ENCODE peak calls at places on chromosome 5, in ten cellular contexts. I is prostate gland, Z is fibroblast of pulmonary artery, U is neural progenitor cell, X is PC-3, V is H1, H is GM12865, S is dorsolateral prefrontal cortex, R is brain microvascular endothelial cell, B is heart right ventricle. O is an unnamed sample.

GRCh38 chr5:56501949-56502557 is 268.9 kb upstream of the ANKRD55 start:
- DNase-seq in I (no peak), Z (no peak), U (no peak), X (no peak), V (no peak), H (peak), S (no peak), R (peak), B (no peak), O (no peak)

GRCh38 chr5:153831976-153832375 is 206.7 kb downstream of the FAM114A2 start:
- DNase-seq in I (no peak), Z (peak), U (peak), X (peak), V (no peak), H (peak), S (no peak), R (peak), B (no peak), O (peak)

GRCh38 chr5:33997331-33997983 is 10.4 kb downstream of the AMACR start:
- DNase-seq in I (peak), Z (peak), U (peak), X (peak), V (no peak), H (peak), S (peak), R (peak), B (no peak), O (peak)

GRCh38 chr5:54799645-54800044 is 185.7 kb downstream of the ESM1 start:
- DNase-seq in I (no peak), Z (no peak), U (no peak), X (no peak), V (no peak), H (peak), S (no peak), R (no peak), B (no peak), O (no peak)

GRCh38 chr5:169331292-169331852 is 30.4 kb upstream of the SLIT3 start:
- DNase-seq in I (no peak), Z (peak), U (peak), X (peak), V (no peak), H (no peak), S (no peak), R (no peak), B (no peak), O (peak)

GRCh38 chr5:67248703-67249589 is 52.3 kb upstream of the CD180 start:
- DNase-seq in I (peak), Z (peak), U (no peak), X (peak), V (no peak), H (no peak), S (no peak), R (no peak), B (no peak), O (peak)

GRCh38 chr5:55363861-55364260 is 56.1 kb downstream of the MTREX start:
- DNase-seq in I (no peak), Z (no peak), U (no peak), X (no peak), V (no peak), H (no peak), S (no peak), R (no peak), B (no peak), O (peak)

GRCh38 chr5:15943487-15943886 is 236.1 kb downstream of the MARCHF11 start:
- DNase-seq in I (no peak), Z (peak), U (no peak), X (no peak), V (no peak), H (no peak), S (no peak), R (peak), B (no peak), O (peak)

GRCh38 chr5:63564789-63565188 is 397.5 kb downstream of the HTR1A start:
- DNase-seq in I (no peak), Z (no peak), U (no peak), X (no peak), V (no peak), H (no peak), S (no peak), R (no peak), B (no peak), O (no peak)

GRCh38 chr5:63563008-63563917 is 399.0 kb downstream of the HTR1A start:
- DNase-seq in I (no peak), Z (no peak), U (no peak), X (no peak), V (no peak), H (no peak), S (peak), R (no peak), B (no peak), O (no peak)
- TF ChIP-seq CTCF in I (no peak), Z (no peak), U (no peak), X (no peak), V (no peak), H (no peak), S (no peak), R (no peak), B (no peak), O (no peak)

GRCh38 chr5:50923768-50924113 is 257.3 kb downstream of the PARP8 start:
- DNase-seq in I (no peak), Z (no peak), U (no peak), X (no peak), V (no peak), H (no peak), S (no peak), R (no peak), B (no peak), O (no peak)

GRCh38 chr5:50921366-50922133 is 255.1 kb downstream of the PARP8 start:
- DNase-seq in I (no peak), Z (no peak), U (no peak), X (no peak), V (no peak), H (no peak), S (no peak), R (no peak), B (no peak), O (no peak)

GRCh38 chr5:50927953-50928352 is 261.5 kb downstream of the PARP8 start:
- DNase-seq in I (no peak), Z (no peak), U (no peak), X (no peak), V (no peak), H (no peak), S (no peak), R (no peak), B (no peak), O (no peak)

GRCh38 chr5:50922942-50923767 is 256.7 kb downstream of the PARP8 start:
- DNase-seq in I (no peak), Z (peak), U (no peak), X (no peak), V (no peak), H (no peak), S (no peak), R (no peak), B (peak), O (no peak)
- H3K4me3 ChIP-seq in I (no peak), Z (no peak), U (no peak), X (no peak), V (no peak), H (no peak), S (no peak), R (no peak), B (peak), O (no peak)

DNA sequence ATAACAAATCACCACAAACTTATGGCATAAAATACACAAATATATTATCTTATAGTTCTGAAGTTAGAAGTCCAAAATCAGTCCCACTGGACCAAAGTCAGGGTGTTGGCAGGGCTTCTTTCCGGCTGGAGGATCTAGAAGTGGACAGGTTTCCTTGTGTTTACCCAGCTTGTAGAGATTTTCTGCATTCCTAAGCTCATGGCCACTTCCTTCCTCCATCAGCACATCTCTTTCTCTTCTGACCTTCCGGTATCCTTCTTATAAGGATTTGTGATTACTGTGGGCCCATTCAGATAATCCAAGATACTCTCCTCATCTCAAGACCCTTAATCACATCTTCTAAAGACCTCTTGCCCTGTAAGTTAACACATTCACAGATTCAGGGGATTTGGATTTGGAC is 97.6 kb downstream of the RAB3C start:
- DNase-seq in I (no peak), Z (no peak), U (no peak), X (no peak), V (no peak), H (no peak), S (no peak), R (no peak), B (no peak), O (no peak)
- TF ChIP-seq CTCF in I (no peak), Z (no peak), U (no peak), X (no peak), V (no peak), H (no peak), S (no peak), R (no peak), B (no peak), O (no peak)

GRCh38 chr5:1886634-1887399 is 4.1 kb upstream of the IRX4 start:
- DNase-seq in I (no peak), Z (no peak), U (peak), X (no peak), V (no peak), H (no peak), S (no peak), R (no peak), B (peak), O (no peak)

GRCh38 chr5:1885476-1885755 is 2.7 kb upstream of the IRX4 start:
- DNase-seq in I (no peak), Z (no peak), U (no peak), X (no peak), V (no peak), H (no peak), S (no peak), R (no peak), B (no peak), O (no peak)

GRCh38 chr5:1884638-1885475 is 2.1 kb upstream of the IRX4 start:
- DNase-seq in I (no peak), Z (no peak), U (peak), X (no peak), V (no peak), H (no peak), S (no peak), R (no peak), B (no peak), O (no peak)

GRCh38 chr5:1887400-1888360 is 5.0 kb upstream of the IRX4 start:
- DNase-seq in I (no peak), Z (no peak), U (peak), X (no peak), V (no peak), H (no peak), S (no peak), R (no peak), B (no peak), O (no peak)

GRCh38 chr5:1885777-1886633 is 3.3 kb upstream of the IRX4 start:
- DNase-seq in I (no peak), Z (no peak), U (peak), X (no peak), V (no peak), H (no peak), S (no peak), R (no peak), B (no peak), O (no peak)
- H3K4me3 ChIP-seq in I (peak), Z (no peak), U (peak), X (no peak), V (no peak), H (no peak), S (no peak), R (no peak), B (peak), O (no peak)

GRCh38 chr5:75666801-75667200 is 50.4 kb downstream of the POC5 start:
- DNase-seq in I (no peak), Z (no peak), U (peak), X (no peak), V (no peak), H (no peak), S (no peak), R (no peak), B (no peak), O (no peak)
- TF ChIP-seq CTCF in I (no peak), Z (no peak), U (no peak), X (peak), V (no peak), H (no peak), S (no peak), R (peak), B (no peak), O (no peak)

GRCh38 chr5:90615355-90615754 is 56.8 kb downstream of the ADGRV1 start:
- DNase-seq in I (no peak), Z (no peak), U (no peak), X (no peak), V (no peak), H (no peak), S (no peak), R (no peak), B (no peak), O (no peak)

GRCh38 chr5:90613450-90613849 is 54.9 kb downstream of the ADGRV1 start:
- DNase-seq in I (no peak), Z (no peak), U (no peak), X (no peak), V (no peak), H (no peak), S (no peak), R (no peak), B (no peak), O (no peak)

GRCh38 chr5:90613918-90614504 is 55.4 kb downstream of the ADGRV1 start:
- DNase-seq in I (no peak), Z (no peak), U (no peak), X (no peak), V (no peak), H (no peak), S (no peak), R (no peak), B (no peak), O (no peak)

GRCh38 chr5:90612930-90613329 is 54.3 kb downstream of the ADGRV1 start:
- DNase-seq in I (no peak), Z (no peak), U (no peak), X (no peak), V (no peak), H (peak), S (no peak), R (no peak), B (no peak), O (no peak)
- H3K4me3 ChIP-seq in I (no peak), Z (no peak), U (no peak), X (no peak), V (no peak), H (peak), S (no peak), R (no peak), B (no peak), O (no peak)

O was measured in AG10803.